ENCODE peak calls at places on chromosomes 5 and 9, in six cellular contexts. A, H, Z, M, U and T are unnamed samples.

GRCh38 chr5:123089971-123090640 is 1.1 kb downstream of the PRDM6 start:
- DNase-seq in A (peak), M (no peak), U (peak), Z (no peak), H (peak), T (no peak)

GRCh38 chr5:8981496-8981895 is 564.4 kb downstream of the SEMA5A start:
- DNase-seq in Z (no peak), U (no peak), A (no peak), H (no peak), M (no peak), T (no peak)

GRCh38 chr9:10704720-10705119 is 91.9 kb upstream of the PTPRD start:
- DNase-seq in A (no peak), U (no peak), Z (no peak), H (no peak), M (no peak), T (no peak)

GRCh38 chr9:75186767-75187380 is 98.6 kb downstream of the OSTF1 start:
- DNase-seq in U (no peak), H (no peak), A (peak), Z (no peak), M (no peak), T (no peak)

GRCh38 chr9:7103382-7104170 is 345.8 kb downstream of the KDM4C start:
- DNase-seq in M (no peak), H (peak), U (peak), A (no peak), Z (no peak), T (no peak)

GRCh38 chr9:129349571-129349947 is 171.5 kb upstream of the IER5L start:
- DNase-seq in U (no peak), A (no peak), Z (no peak), H (no peak), M (no peak), T (no peak)

GRCh38 chr5:109485030-109485429 is 75.3 kb upstream of the PJA2 start:
- DNase-seq in M (no peak), H (no peak), U (peak), Z (peak), A (no peak), T (no peak)

GRCh38 chr9:108269421-108269820 is 586.4 kb downstream of the ACTL7B start:
- DNase-seq in M (no peak), H (no peak), Z (no peak), U (no peak), A (no peak), T (no peak)

GRCh38 chr5:40991168-40991980 is 79.8 kb downstream of the MROH2B start:
- DNase-seq in U (peak), A (no peak), H (no peak), M (no peak), Z (peak), T (no peak)

GRCh38 chr5:17037751-17038150 is 101.7 kb upstream of the MYO10 start:
- DNase-seq in H (no peak), A (no peak), U (no peak), Z (no peak), M (no peak), T (no peak)

GRCh38 chr5:73966411-73966810 is 340.4 kb downstream of the ARHGEF28 start:
- DNase-seq in U (no peak), A (no peak), M (no peak), Z (no peak), H (no peak), T (no peak)

DNA sequence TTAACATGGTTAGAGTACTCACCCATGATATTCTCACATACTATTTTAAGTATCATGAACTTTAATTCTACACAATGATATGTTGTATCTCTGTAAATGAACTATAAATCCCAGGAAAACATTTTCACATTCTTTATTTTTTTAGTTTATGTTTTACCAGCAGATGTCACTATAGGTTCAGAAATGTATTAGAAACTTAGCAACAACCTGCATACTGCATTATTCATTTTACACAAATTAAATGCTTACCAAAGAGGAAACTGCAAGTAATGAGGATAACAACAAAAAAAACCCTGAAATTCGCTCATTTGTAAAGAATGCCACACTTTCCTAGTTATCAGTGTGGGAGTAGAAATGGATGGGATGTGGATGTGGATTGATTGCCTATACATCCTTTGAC is 217.5 kb upstream of the OTULINL start:
- DNase-seq in H (no peak), M (no peak), A (no peak), U (no peak), Z (no peak), T (no peak)
- TF ChIP-seq CTCF in H (no peak), M (no peak), A (no peak), U (no peak), Z (no peak), T (no peak)

GRCh38 chr9:103319979-103320378 is 324.8 kb downstream of the CYLC2 start:
- DNase-seq in U (no peak), Z (no peak), M (no peak), H (no peak), A (no peak), T (no peak)
- TF ChIP-seq CTCF in U (no peak), Z (no peak), M (no peak), H (no peak), A (no peak), T (peak)

GRCh38 chr5:32780508-32780919 is 69.4 kb downstream of the NPR3 start:
- DNase-seq in A (no peak), Z (no peak), H (no peak), M (no peak), U (no peak), T (no peak)
- TF ChIP-seq CTCF in A (no peak), Z (no peak), H (no peak), M (no peak), U (no peak), T (no peak)

GRCh38 chr9:98379572-98379971 is 124.1 kb upstream of the TBC1D2 start:
- DNase-seq in U (no peak), H (no peak), Z (no peak), M (no peak), A (no peak), T (peak)

GRCh38 chr9:98385751-98386150 is 130.3 kb upstream of the TBC1D2 start:
- DNase-seq in H (no peak), U (no peak), A (no peak), Z (no peak), M (no peak), T (no peak)

GRCh38 chr9:98381311-98382103 is 126.1 kb upstream of the TBC1D2 start:
- DNase-seq in A (peak), Z (no peak), M (no peak), U (no peak), H (no peak), T (no peak)

GRCh38 chr9:98380065-98380681 is 124.7 kb upstream of the TBC1D2 start:
- DNase-seq in M (no peak), U (no peak), H (peak), Z (no peak), A (peak), T (peak)

DNA sequence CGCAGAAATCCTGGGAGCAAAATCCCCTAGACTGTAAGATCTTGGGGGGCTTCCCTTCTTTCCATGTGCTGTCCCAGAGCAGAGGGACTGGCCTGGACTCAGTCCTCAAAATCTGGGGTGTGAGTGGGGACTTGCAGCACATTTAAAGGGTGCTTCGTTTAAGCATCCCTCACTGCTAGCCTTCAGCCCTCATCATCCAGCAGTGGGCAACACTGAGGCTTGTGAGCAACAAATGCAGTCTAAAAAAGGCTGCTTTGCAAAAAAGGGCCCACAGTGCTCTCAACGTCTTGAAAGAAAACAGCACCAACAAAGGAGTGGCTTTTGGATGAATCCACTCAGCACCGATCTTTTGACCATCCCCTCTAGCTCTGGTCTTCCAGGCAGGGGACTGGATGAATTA is 128.3 kb upstream of the TBC1D2 start:
- DNase-seq in A (no peak), Z (no peak), U (no peak), H (no peak), M (no peak), T (no peak)
- TF ChIP-seq CTCF in A (no peak), Z (no peak), U (no peak), H (no peak), M (no peak), T (no peak)